ENCODE peak calls at places on chromosomes 11 and 22, in nine cellular contexts. One of them, this sample, is unnamed.

GRCh38 chr11:83222499-83222898 is 29.0 kb downstream of the ANKRD42 start:
- DNase-seq in fibroblast of the aortic adventitia: no peak
- DNase-seq in stimulated activated CD4-positive, alpha-beta T cell treated with anti-CD3 and anti-CD28 coated beads, TNF-alpha, amount 100 ng/mL, for 1 hour: no peak
- DNase-seq in K562: no peak
- DNase-seq in T1000: no peak
- DNase-seq in 8988T: no peak
- DNase-seq in activated CD4-positive, alpha-beta T cell treated with anti-CD3 and anti-CD28 coated beads for 36 hours: no peak
- DNase-seq in small intestine: no peak
- DNase-seq in right lobe of liver: no peak
- DNase-seq in this sample: no peak

GRCh38 chr22:46848227-46848626 is 85.8 kb downstream of the TBC1D22A start:
- DNase-seq in right lobe of liver: no peak
- DNase-seq in fibroblast of the aortic adventitia: no peak
- DNase-seq in K562: no peak
- DNase-seq in 8988T: no peak
- DNase-seq in T1000: no peak
- DNase-seq in small intestine: no peak
- DNase-seq in stimulated activated CD4-positive, alpha-beta T cell treated with anti-CD3 and anti-CD28 coated beads, TNF-alpha, amount 100 ng/mL, for 1 hour: no peak
- DNase-seq in activated CD4-positive, alpha-beta T cell treated with anti-CD3 and anti-CD28 coated beads for 36 hours: no peak
- DNase-seq in this sample: no peak

GRCh38 chr22:27637604-27638003 is 164.0 kb downstream of the MN1 start:
- DNase-seq in fibroblast of the aortic adventitia: peak; percentile 41
- DNase-seq in activated CD4-positive, alpha-beta T cell treated with anti-CD3 and anti-CD28 coated beads for 36 hours: no peak
- DNase-seq in 8988T: no peak
- DNase-seq in stimulated activated CD4-positive, alpha-beta T cell treated with anti-CD3 and anti-CD28 coated beads, TNF-alpha, amount 100 ng/mL, for 1 hour: no peak
- DNase-seq in small intestine: no peak
- DNase-seq in T1000: no peak
- DNase-seq in K562: no peak
- DNase-seq in right lobe of liver: no peak
- DNase-seq in this sample: no peak

GRCh38 chr22:33296941-33297340 is 238.8 kb upstream of the SYN3 start:
- DNase-seq in fibroblast of the aortic adventitia: no peak
- DNase-seq in right lobe of liver: no peak
- DNase-seq in activated CD4-positive, alpha-beta T cell treated with anti-CD3 and anti-CD28 coated beads for 36 hours: no peak
- DNase-seq in stimulated activated CD4-positive, alpha-beta T cell treated with anti-CD3 and anti-CD28 coated beads, TNF-alpha, amount 100 ng/mL, for 1 hour: no peak
- DNase-seq in 8988T: no peak
- DNase-seq in small intestine: no peak
- DNase-seq in T1000: no peak
- DNase-seq in K562: no peak
- DNase-seq in this sample: no peak

GRCh38 chr11:21105196-21105917 is 436.0 kb downstream of the NELL1 start:
- DNase-seq in right lobe of liver: no peak
- DNase-seq in stimulated activated CD4-positive, alpha-beta T cell treated with anti-CD3 and anti-CD28 coated beads, TNF-alpha, amount 100 ng/mL, for 1 hour: no peak
- DNase-seq in K562: no peak
- DNase-seq in 8988T: no peak
- DNase-seq in small intestine: no peak
- DNase-seq in T1000: no peak
- DNase-seq in fibroblast of the aortic adventitia: no peak
- DNase-seq in activated CD4-positive, alpha-beta T cell treated with anti-CD3 and anti-CD28 coated beads for 36 hours: no peak
- DNase-seq in this sample: no peak

GRCh38 chr22:29260031-29260560 is 7.7 kb downstream of the RHBDD3 start:
- DNase-seq in activated CD4-positive, alpha-beta T cell treated with anti-CD3 and anti-CD28 coated beads for 36 hours: no peak
- DNase-seq in fibroblast of the aortic adventitia: no peak
- DNase-seq in 8988T: no peak
- DNase-seq in stimulated activated CD4-positive, alpha-beta T cell treated with anti-CD3 and anti-CD28 coated beads, TNF-alpha, amount 100 ng/mL, for 1 hour: no peak
- DNase-seq in right lobe of liver: peak; percentile 51
- DNase-seq in small intestine: no peak
- DNase-seq in K562: no peak
- DNase-seq in T1000: no peak
- DNase-seq in this sample: no peak

GRCh38 chr11:67639438-67639859 is at the start of gene TBX10:
- DNase-seq in T1000: no peak
- DNase-seq in activated CD4-positive, alpha-beta T cell treated with anti-CD3 and anti-CD28 coated beads for 36 hours: no peak
- DNase-seq in right lobe of liver: no peak
- DNase-seq in small intestine: no peak
- DNase-seq in fibroblast of the aortic adventitia: no peak
- DNase-seq in 8988T: no peak
- DNase-seq in stimulated activated CD4-positive, alpha-beta T cell treated with anti-CD3 and anti-CD28 coated beads, TNF-alpha, amount 100 ng/mL, for 1 hour: no peak
- DNase-seq in K562: no peak
- DNase-seq in this sample: no peak

GRCh38 chr22:17606472-17606871 is 22.1 kb downstream of the ATP6V1E1 start:
- DNase-seq in small intestine: no peak
- DNase-seq in right lobe of liver: no peak
- DNase-seq in activated CD4-positive, alpha-beta T cell treated with anti-CD3 and anti-CD28 coated beads for 36 hours: no peak
- DNase-seq in stimulated activated CD4-positive, alpha-beta T cell treated with anti-CD3 and anti-CD28 coated beads, TNF-alpha, amount 100 ng/mL, for 1 hour: no peak
- DNase-seq in T1000: no peak
- DNase-seq in 8988T: no peak
- DNase-seq in fibroblast of the aortic adventitia: peak; percentile 58
- DNase-seq in K562: no peak
- DNase-seq in this sample: no peak

GRCh38 chr22:42270178-42270511 is 308 bp downstream of the TCF20 start:
- DNase-seq in right lobe of liver: no peak
- DNase-seq in stimulated activated CD4-positive, alpha-beta T cell treated with anti-CD3 and anti-CD28 coated beads, TNF-alpha, amount 100 ng/mL, for 1 hour: no peak
- DNase-seq in fibroblast of the aortic adventitia: no peak
- DNase-seq in activated CD4-positive, alpha-beta T cell treated with anti-CD3 and anti-CD28 coated beads for 36 hours: no peak
- DNase-seq in T1000: no peak
- DNase-seq in 8988T: peak; percentile 58
- DNase-seq in K562: peak; percentile 51
- DNase-seq in small intestine: peak; percentile 43
- DNase-seq in this sample: no peak

GRCh38 chr22:24338701-24339451 is 68.2 kb downstream of the SPECC1L start:
- DNase-seq in fibroblast of the aortic adventitia: peak; percentile 31
- DNase-seq in 8988T: no peak
- DNase-seq in T1000: no peak
- DNase-seq in activated CD4-positive, alpha-beta T cell treated with anti-CD3 and anti-CD28 coated beads for 36 hours: no peak
- DNase-seq in K562: no peak
- DNase-seq in right lobe of liver: no peak
- DNase-seq in stimulated activated CD4-positive, alpha-beta T cell treated with anti-CD3 and anti-CD28 coated beads, TNF-alpha, amount 100 ng/mL, for 1 hour: no peak
- DNase-seq in small intestine: peak; percentile 4
- DNase-seq in this sample: no peak

GRCh38 chr11:102599642-102600261 is 25.4 kb downstream of the MMP20 start:
- DNase-seq in small intestine: peak; percentile 89
- DNase-seq in T1000: peak; percentile 21
- DNase-seq in stimulated activated CD4-positive, alpha-beta T cell treated with anti-CD3 and anti-CD28 coated beads, TNF-alpha, amount 100 ng/mL, for 1 hour: no peak
- DNase-seq in right lobe of liver: no peak
- DNase-seq in fibroblast of the aortic adventitia: peak; percentile 92
- DNase-seq in 8988T: no peak
- DNase-seq in activated CD4-positive, alpha-beta T cell treated with anti-CD3 and anti-CD28 coated beads for 36 hours: no peak
- DNase-seq in K562: peak; percentile 15
- DNase-seq in this sample: no peak

GRCh38 chr11:78835646-78836045 is 261.0 kb upstream of the NARS2 start:
- DNase-seq in small intestine: no peak
- DNase-seq in T1000: no peak
- DNase-seq in stimulated activated CD4-positive, alpha-beta T cell treated with anti-CD3 and anti-CD28 coated beads, TNF-alpha, amount 100 ng/mL, for 1 hour: no peak
- DNase-seq in fibroblast of the aortic adventitia: no peak
- DNase-seq in activated CD4-positive, alpha-beta T cell treated with anti-CD3 and anti-CD28 coated beads for 36 hours: no peak
- DNase-seq in right lobe of liver: no peak
- DNase-seq in 8988T: no peak
- DNase-seq in K562: no peak
- DNase-seq in this sample: no peak

GRCh38 chr22:43237280-43237679 is 50.3 kb upstream of the TTLL12 start:
- DNase-seq in activated CD4-positive, alpha-beta T cell treated with anti-CD3 and anti-CD28 coated beads for 36 hours: no peak
- DNase-seq in 8988T: no peak
- DNase-seq in stimulated activated CD4-positive, alpha-beta T cell treated with anti-CD3 and anti-CD28 coated beads, TNF-alpha, amount 100 ng/mL, for 1 hour: no peak
- DNase-seq in T1000: no peak
- DNase-seq in right lobe of liver: peak; percentile 74
- DNase-seq in K562: no peak
- DNase-seq in fibroblast of the aortic adventitia: no peak
- DNase-seq in small intestine: no peak
- DNase-seq in this sample: no peak

GRCh38 chr11:100367892-100368291 is 319.2 kb upstream of the ARHGAP42 start:
- DNase-seq in small intestine: no peak
- DNase-seq in right lobe of liver: no peak
- DNase-seq in K562: no peak
- DNase-seq in stimulated activated CD4-positive, alpha-beta T cell treated with anti-CD3 and anti-CD28 coated beads, TNF-alpha, amount 100 ng/mL, for 1 hour: no peak
- DNase-seq in fibroblast of the aortic adventitia: no peak
- DNase-seq in T1000: no peak
- DNase-seq in 8988T: no peak
- DNase-seq in activated CD4-positive, alpha-beta T cell treated with anti-CD3 and anti-CD28 coated beads for 36 hours: no peak
- DNase-seq in this sample: no peak